ENCODE peak calls at places on chromosomes 12 and 14, in nine cellular contexts. E, Y, U, K, F, O, L, Z and X are unnamed samples.

GRCh38 chr12:93583993-93584392 is 11.5 kb downstream of the SOCS2 start:
- DNase-seq in E (no peak), Y (no peak), U (no peak), K (no peak), F (no peak), O (no peak), L (no peak), Z (no peak), X (no peak)

GRCh38 chr12:127194176-127194575 is 1072.8 kb upstream of the TMEM132C start:
- DNase-seq in E (no peak), Y (no peak), U (no peak), K (no peak), F (no peak), O (no peak), L (no peak), Z (no peak), X (no peak)

GRCh38 chr12:48051681-48052080 is 47.4 kb upstream of the COL2A1 start:
- DNase-seq in E (no peak), Y (no peak), U (no peak), K (no peak), F (no peak), O (no peak), L (no peak), Z (no peak), X (no peak)

GRCh38 chr14:74905595-74906142 is 17.4 kb downstream of the RPS6KL1 start:
- DNase-seq in E (peak; percentile 55), Y (peak; percentile 51), U (peak; percentile 89), K (peak; percentile 36), F (peak; percentile 34), O (peak; percentile 70), L (peak; percentile 61), Z (peak; percentile 87), X (peak; percentile 74)

GRCh38 chr14:65255583-65256443 is 153.5 kb upstream of the MAX start:
- DNase-seq in E (peak; percentile 75), Y (peak; percentile 32), U (no peak), K (peak; percentile 69), F (no peak), O (no peak), L (peak; percentile 44), Z (no peak), X (no peak)

GRCh38 chr12:5971194-5971850 is 26.3 kb upstream of the ANO2 start:
- DNase-seq in E (no peak), Y (no peak), U (no peak), K (no peak), F (no peak), O (no peak), L (no peak), Z (no peak), X (no peak)

GRCh38 chr12:7110661-7111060 is 1.6 kb upstream of the C1RL start:
- DNase-seq in E (no peak), Y (no peak), U (no peak), K (no peak), F (no peak), O (no peak), L (no peak), Z (peak; percentile 62), X (no peak)

GRCh38 chr12:66188584-66189475 is at the start of gene IRAK3:
- DNase-seq in E (peak; percentile 55), Y (peak; percentile 21), U (peak; percentile 82), K (no peak), F (peak; percentile 31), O (peak; percentile 52), L (peak; percentile 84), Z (peak; percentile 95), X (peak; percentile 85)

GRCh38 chr12:124625867-124626675 is 58.7 kb upstream of the NCOR2 start:
- DNase-seq in E (peak; percentile 15), Y (peak; percentile 87), U (peak; percentile 74), K (peak; percentile 16), F (peak; percentile 53), O (peak; percentile 50), L (peak; percentile 78), Z (peak; percentile 92), X (peak; percentile 76)

GRCh38 chr12:89927226-89927698 is 218.6 kb upstream of the ATP2B1 start:
- DNase-seq in E (no peak), Y (no peak), U (no peak), K (no peak), F (no peak), O (no peak), L (no peak), Z (no peak), X (no peak)

GRCh38 chr14:67622675-67623074 is 3.0 kb downstream of the ARG2 start:
- DNase-seq in E (peak; percentile 57), Y (peak; percentile 36), U (peak; percentile 74), K (peak; percentile 85), F (peak; percentile 85), O (no peak), L (peak; percentile 48), Z (peak; percentile 83), X (no peak)

GRCh38 chr14:55127491-55127951 is 1.5 kb upstream of the LGALS3 start:
- DNase-seq in E (peak; percentile 16), Y (peak; percentile 61), U (no peak), K (no peak), F (peak; percentile 39), O (no peak), L (no peak), Z (no peak), X (no peak)

GRCh38 chr12:110528277-110528839 is 26.2 kb downstream of the RAD9B start:
- DNase-seq in E (no peak), Y (no peak), U (no peak), K (no peak), F (no peak), O (no peak), L (no peak), Z (no peak), X (no peak)

GRCh38 chr12:123119808-123120207 is 31.1 kb downstream of the PITPNM2 start:
- DNase-seq in E (no peak), Y (no peak), U (no peak), K (no peak), F (no peak), O (no peak), L (no peak), Z (no peak), X (no peak)

GRCh38 chr14:71139058-71139946 is 232.0 kb downstream of the PCNX1 start:
- DNase-seq in E (peak; percentile 14), Y (peak; percentile 53), U (peak; percentile 69), K (peak; percentile 31), F (peak; percentile 48), O (peak; percentile 13), L (peak; percentile 51), Z (no peak), X (peak; percentile 49)

GRCh38 chr14:30848449-30849240 is 25.7 kb upstream of the COCH start:
- DNase-seq in E (no peak), Y (no peak), U (no peak), K (peak; percentile 35), F (no peak), O (no peak), L (no peak), Z (no peak), X (peak; percentile 66)

GRCh38 chr12:31011746-31012567 is 61.7 kb upstream of the DDX11 start:
- DNase-seq in E (no peak), Y (no peak), U (no peak), K (no peak), F (no peak), O (no peak), L (no peak), Z (peak; percentile 42), X (no peak)

GRCh38 chr12:34395056-34396005 is 373.0 kb downstream of the ALG10 start:
- DNase-seq in E (no peak), Y (no peak), U (peak; percentile 9), K (no peak), F (no peak), O (peak; percentile 2), L (peak; percentile 0), Z (peak; percentile 46), X (peak; percentile 8)

GRCh38 chr12:70635713-70636112 is 1.5 kb downstream of the PTPRB start:
- DNase-seq in E (no peak), Y (no peak), U (no peak), K (no peak), F (no peak), O (no peak), L (no peak), Z (no peak), X (no peak)
- H3K4me3 ChIP-seq in E (no peak overlapping the region), Y (no peak overlapping the region), U (no peak overlapping the region), K (no peak overlapping the region), F (no peak overlapping the region), O (no peak overlapping the region), L (no peak overlapping the region), Z (no peak overlapping the region), X (peak overlapping the region; percentile 14)

DNA sequence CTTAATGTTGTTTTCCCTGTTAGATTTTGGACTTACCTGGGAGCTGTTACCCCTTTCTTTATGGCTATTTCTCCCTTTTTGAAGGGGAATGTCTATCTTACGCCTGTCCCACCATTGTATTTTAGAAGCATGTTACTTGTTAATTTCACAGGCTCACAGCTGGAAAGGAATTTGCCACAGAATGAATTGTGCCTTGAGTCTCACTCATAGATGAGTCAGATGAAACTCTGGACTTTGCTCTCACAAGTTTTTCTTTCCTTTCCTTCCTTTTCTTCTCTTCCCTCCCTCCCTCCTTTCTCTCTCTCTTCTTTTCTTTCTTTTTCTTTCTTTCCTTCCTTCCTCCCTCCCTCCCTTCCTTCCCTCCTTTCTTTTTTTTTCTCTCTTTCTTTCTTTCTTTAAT is 9.3 kb upstream of the ATF7IP start:
- DNase-seq in E (no peak), Y (peak; percentile 39), U (no peak), K (no peak), F (no peak), O (no peak), L (no peak), Z (no peak), X (no peak)
- TF ChIP-seq POLR2A in E (no peak), Y (no peak), U (no peak), K (no peak), F (no peak), O (no peak), L (no peak), Z (no peak), X (no peak)

GRCh38 chr12:53939141-53940108 is 794 bp downstream of the HOXC13 start:
- DNase-seq in E (peak; percentile 38), Y (peak; percentile 30), U (no peak), K (peak; percentile 24), F (no peak), O (no peak), L (peak; percentile 10), Z (no peak), X (no peak)
- H3K4me3 ChIP-seq in E (no peak overlapping the region), Y (peak overlapping the region; percentile 86), U (no peak overlapping the region), K (no peak overlapping the region), F (no peak overlapping the region), O (no peak overlapping the region), L (no peak overlapping the region), Z (no peak overlapping the region), X (no peak overlapping the region)

GRCh38 chr14:28678887-28679286 is 87.7 kb upstream of the FOXG1 start:
- DNase-seq in E (no peak), Y (peak; percentile 1), U (no peak), K (peak; percentile 11), F (no peak), O (no peak), L (no peak), Z (no peak), X (no peak)

GRCh38 chr14:28676481-28676880 is 90.1 kb upstream of the FOXG1 start:
- DNase-seq in E (no peak), Y (peak; percentile 11), U (no peak), K (no peak), F (peak; percentile 6), O (no peak), L (no peak), Z (no peak), X (no peak)

GRCh38 chr14:28681681-28682080 is 84.9 kb upstream of the FOXG1 start:
- DNase-seq in E (no peak), Y (no peak), U (no peak), K (no peak), F (no peak), O (no peak), L (no peak), Z (no peak), X (no peak)

GRCh38 chr14:28673056-28673455 is 93.5 kb upstream of the FOXG1 start:
- DNase-seq in E (no peak), Y (no peak), U (no peak), K (no peak), F (no peak), O (no peak), L (no peak), Z (no peak), X (no peak)

GRCh38 chr14:28677381-28677780 is 89.2 kb upstream of the FOXG1 start:
- DNase-seq in E (no peak), Y (no peak), U (no peak), K (no peak), F (no peak), O (no peak), L (no peak), Z (no peak), X (no peak)
- TF ChIP-seq POLR2A in E (no peak), Y (no peak), U (no peak), K (no peak), F (no peak), O (no peak), L (no peak), Z (no peak), X (no peak)